ENCODE peak calls at places on chromosomes 11 and 22, in nine cellular contexts. G, X, J, R, L, B, C, P and N are unnamed samples. For H3K27me3 and H3K4me1, the result is how much of the 10 kb centered on the place peaks cover.

GRCh38 chr11:121337078-121337477 is 44.5 kb downstream of the SC5D start:
- DNase-seq in C (no peak), G (no peak), B (no peak), P (no peak), L (no peak), X (no peak), J (no peak), R (no peak), N (no peak)

GRCh38 chr22:39136317-39136716 is 16.2 kb downstream of the CBX7 start:
- DNase-seq in R (no peak), J (no peak), P (no peak), B (no peak), L (no peak), G (peak), C (no peak), X (no peak), N (no peak)

GRCh38 chr22:27065259-27065658 is 407.9 kb downstream of the MIAT start:
- DNase-seq in B (no peak), J (no peak), L (no peak), C (no peak), P (no peak), R (peak), X (no peak), G (no peak), N (no peak)

GRCh38 chr22:38026130-38027111 is 30.8 kb upstream of the PICK1 start:
- DNase-seq in B (no peak), L (no peak), X (no peak), R (no peak), G (no peak), C (no peak), J (no peak), P (no peak), N (no peak)

GRCh38 chr11:33168605-33169240 is 7.4 kb upstream of the CSTF3 start:
- DNase-seq in B (peak), J (no peak), R (no peak), C (no peak), X (no peak), L (peak), P (no peak), G (no peak), N (no peak)

GRCh38 chr11:112004389-112004788 is 20.8 kb upstream of the DLAT start:
- DNase-seq in P (no peak), G (no peak), L (no peak), B (no peak), R (peak), X (no peak), C (no peak), J (no peak), N (no peak)

GRCh38 chr11:16831281-16832192 is 93.1 kb downstream of the C11orf58 start:
- DNase-seq in X (no peak), P (no peak), G (no peak), C (no peak), R (no peak), B (peak), J (no peak), L (peak), N (no peak)

GRCh38 chr11:34915136-34916013 is 804 bp downstream of the APIP start:
- DNase-seq in C (no peak), J (no peak), G (no peak), R (no peak), L (peak), B (peak), P (peak), X (no peak), N (no peak)

GRCh38 chr11:133951484-133952198 is 5.1 kb downstream of the IGSF9B start:
- DNase-seq in J (no peak), G (no peak), L (peak), C (no peak), B (no peak), R (peak), P (no peak), X (no peak), N (no peak)

GRCh38 chr11:133953571-133953970 is 3.2 kb downstream of the IGSF9B start:
- DNase-seq in J (no peak), B (no peak), L (no peak), G (no peak), R (no peak), P (no peak), X (no peak), C (no peak), N (no peak)

GRCh38 chr11:133953999-133954398 is 2.8 kb downstream of the IGSF9B start:
- DNase-seq in R (no peak), J (no peak), X (no peak), B (no peak), P (no peak), C (no peak), G (no peak), L (no peak), N (no peak)

GRCh38 chr11:133950874-133951483 is 5.8 kb downstream of the IGSF9B start:
- DNase-seq in B (no peak), J (no peak), R (peak), X (no peak), P (no peak), G (no peak), L (no peak), C (no peak), N (no peak)

DNA sequence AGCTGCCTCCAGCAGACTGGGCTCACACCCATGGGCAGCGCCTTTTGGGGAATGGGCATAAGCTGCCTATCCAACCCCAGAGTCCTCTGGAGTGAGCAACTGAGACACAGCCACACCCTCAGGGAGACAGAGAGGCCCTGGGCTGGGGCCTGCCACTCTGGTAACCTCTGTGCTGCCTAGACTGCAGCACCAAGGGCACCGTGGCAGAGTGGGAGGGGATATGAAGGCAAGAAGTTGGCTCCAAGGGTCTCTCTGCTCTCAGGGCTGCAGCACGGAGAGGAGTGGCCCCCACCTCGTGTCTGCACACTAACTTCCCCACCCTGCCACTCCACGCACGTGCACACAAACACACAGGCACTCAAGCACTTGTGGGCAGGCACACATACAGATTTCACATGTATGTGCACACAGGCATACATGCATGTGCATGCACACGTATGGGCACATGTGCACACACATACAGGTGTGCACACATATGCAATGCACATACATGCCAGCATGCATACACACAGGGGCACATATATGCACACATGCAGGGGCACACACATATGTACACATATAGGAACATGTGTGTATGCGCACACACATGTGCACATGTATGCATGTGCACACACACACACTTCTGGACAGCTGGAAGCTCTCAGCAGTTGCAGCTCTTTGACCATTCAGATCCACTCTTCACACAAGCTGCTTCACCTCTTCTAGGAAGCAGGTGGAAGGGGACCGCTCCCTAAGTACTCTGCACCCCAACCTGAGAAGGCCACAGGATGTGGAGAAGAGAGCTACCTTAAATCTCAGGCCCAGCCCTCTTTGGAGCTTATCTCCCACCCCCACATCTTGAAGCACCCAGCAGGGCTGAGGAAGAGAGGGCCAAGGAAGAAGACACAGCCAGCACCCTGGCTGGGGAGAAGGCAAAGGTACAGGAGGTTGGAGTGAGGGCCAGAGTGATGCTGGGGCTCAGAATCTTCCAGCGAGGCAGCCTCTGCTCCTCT is 4.3 kb downstream of the IGSF9B start:
- DNase-seq in G (no peak), P (no peak), R (no peak), X (no peak), J (no peak), B (no peak), L (no peak), C (no peak), N (no peak)
- H3K27me3 ChIP-seq in G (half or more), P (under half), R (under half), X (half or more), J (half or more), B (under half), L (under half), C (under half), N (under half)

DNA sequence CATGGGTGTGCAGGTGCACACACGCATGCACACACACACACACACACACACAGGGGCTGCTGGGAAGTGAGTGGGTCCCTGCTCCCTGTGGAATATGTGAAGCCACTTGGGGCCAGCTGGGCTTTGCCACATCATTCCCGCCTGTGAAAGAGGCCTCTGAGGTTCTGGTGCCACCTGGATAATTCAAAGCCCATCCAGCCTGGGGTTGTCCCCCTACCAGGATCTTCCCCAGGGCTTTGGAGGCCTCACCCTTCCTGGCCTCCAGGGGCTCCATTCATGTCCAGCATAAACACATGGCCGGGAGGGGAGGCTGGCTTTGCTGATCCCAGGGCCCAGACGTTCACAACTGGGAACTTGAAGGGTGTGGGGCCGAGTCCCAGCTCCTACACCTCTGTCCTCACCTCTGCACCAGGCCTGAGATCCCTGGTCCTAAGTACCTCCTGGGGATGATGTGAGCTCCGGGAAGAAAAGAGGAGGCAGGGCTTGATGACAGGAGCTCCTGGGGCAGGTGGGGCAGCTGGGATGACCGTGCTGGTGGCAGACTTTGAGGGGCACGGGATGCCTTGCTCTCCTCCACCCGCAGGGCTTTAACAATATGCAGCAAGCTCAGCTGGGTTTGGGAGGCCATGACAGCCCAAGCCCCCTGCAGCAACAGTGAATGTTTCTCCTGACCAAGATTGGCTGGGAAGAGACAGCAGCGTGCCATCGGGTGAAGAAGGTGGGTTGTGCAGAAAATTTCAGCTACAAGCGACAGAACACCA is 14.2 kb downstream of the LINC01488 start:
- DNase-seq in B (no peak), P (no peak), J (no peak), X (no peak), L (no peak), C (peak), R (no peak), G (peak), N (no peak)
- H3K4me1 ChIP-seq in B (under half), P (under half), J (under half), X (under half), L (under half), C (under half), R (under half), G (under half), N (under half)

DNA sequence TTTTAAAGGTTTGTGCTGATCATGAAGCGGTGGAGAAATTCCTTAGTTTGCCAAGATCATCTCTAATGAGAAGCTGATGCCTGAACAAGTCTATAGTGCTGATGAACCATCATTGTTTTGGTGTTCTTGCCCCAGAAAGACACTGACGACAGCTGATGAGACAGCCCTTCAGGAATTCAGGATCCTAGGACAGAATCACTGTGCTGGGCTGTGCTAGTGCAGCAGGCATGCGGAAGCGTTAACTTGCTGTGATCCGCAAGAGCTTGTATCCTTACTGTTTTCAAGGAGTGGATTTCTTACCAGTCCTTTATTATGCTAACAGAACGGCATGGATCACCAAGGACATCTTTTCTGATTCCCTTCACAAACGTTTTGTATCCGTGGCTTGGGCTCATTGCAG is 104.1 kb downstream of the TBC1D22A start:
- DNase-seq in J (no peak), P (no peak), L (peak), X (peak), C (no peak), R (peak), B (peak), G (no peak), N (no peak)
- H3K27ac ChIP-seq in J (no peak), P (no peak), L (no peak), X (no peak), C (no peak), R (no peak), B (no peak), G (no peak), N (no peak)

DNA sequence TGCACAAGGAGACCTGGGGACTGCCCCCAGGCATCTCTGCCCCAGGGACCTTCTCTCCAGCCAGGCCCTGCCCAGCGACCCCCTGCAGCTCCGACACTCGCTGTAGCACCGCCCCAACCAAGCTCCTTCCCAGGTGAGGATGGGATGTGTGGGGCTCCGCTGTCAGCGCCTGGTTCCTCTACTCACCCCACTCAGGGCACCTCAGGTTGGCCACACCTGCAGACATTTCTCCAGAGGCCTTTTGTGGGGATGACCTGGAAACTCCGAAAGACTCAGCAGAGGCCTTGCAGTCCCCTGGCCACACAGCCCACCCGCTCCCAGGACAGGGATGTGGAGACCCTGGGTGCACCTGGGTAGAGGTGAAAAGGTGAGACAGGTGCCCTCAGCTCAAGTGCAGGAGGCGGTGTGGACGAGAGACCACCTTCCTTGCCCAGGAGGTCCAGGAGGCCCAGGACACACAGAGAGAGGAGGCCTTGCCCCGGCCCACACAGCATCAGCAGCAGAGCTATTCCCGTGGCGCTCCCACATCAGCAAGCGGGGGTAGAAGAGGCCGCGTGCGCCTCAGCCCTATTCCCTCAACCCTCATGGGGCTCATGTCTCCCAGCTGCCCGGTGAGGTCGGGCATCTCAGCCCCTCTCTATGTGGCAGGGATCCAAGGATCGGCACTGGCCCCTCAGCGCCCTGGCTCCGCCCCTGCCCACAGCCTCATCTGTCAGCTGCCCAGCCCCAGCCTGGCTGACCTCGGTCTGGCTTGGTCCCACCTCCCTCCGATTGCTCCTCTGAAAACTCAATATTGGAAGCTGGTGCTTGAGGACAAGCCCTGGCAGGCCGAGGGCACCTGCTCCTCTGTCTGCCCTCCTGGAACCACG is 20.9 kb downstream of the TRPM5 start:
- DNase-seq in G (no peak), X (no peak), C (no peak), J (no peak), P (no peak), R (no peak), B (no peak), L (no peak), N (no peak)
- H3K27me3 ChIP-seq in G (under half), X (under half), C (under half), J (under half), P (under half), R (under half), B (under half), L (under half), N (under half)

GRCh38 chr11:126336065-126336464 is 19.4 kb upstream of the ST3GAL4 start:
- DNase-seq in B (no peak), R (no peak), L (no peak), X (no peak), G (peak), J (no peak), C (no peak), P (no peak), N (no peak)
- H3K4me1 ChIP-seq in B (under half), R (under half), L (under half), X (under half), G (half or more), J (under half), C (under half), P (under half), N (under half)

DNA sequence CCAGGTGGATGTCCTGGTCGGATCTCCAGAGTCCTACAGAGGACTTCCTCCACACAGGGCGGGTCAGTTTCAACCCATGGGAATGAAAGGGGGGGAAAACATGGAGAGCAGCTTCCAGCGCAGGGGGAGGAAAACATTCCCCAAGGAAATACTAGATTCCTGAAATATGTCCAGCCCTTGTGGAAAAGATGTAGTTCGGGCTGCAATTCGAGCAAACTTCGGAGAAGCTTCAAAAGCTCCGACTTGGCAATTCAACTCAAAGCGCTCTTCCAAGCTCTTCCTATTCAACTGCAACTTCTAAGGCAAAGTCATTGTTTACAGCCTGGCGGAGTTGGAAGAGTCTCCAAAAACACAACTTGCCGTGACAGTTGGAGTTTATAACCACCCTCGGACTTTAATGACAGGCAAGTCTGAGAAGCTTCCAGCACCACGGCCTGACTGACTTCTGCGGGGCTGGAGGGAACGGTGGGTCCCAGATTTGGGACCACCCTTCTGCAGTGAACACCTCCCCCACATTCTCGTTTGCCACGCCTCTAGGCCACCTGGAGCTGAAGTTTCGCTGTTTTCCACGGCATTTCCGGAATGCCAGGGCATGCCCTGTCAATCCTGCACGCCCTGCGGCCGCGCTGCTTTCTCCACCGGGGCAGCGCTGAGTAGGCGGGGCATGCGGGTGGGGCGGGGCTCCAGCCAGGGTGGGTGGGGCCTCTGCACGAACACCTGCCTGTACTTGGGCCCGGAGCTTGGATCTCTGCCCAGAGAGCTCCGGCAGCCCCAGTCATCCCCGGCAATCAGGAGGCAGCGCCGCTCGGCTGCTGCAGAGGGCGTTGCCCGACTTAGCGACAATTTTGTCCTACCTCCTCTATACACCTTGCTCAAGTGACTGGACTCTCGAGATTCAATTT is 49.0 kb upstream of the BIRC3 start:
- DNase-seq in J (peak), P (peak), R (peak), L (peak), B (peak), C (peak), X (peak), G (peak), N (peak)
- H3K27ac ChIP-seq in J (peak), P (peak), R (peak), L (no peak), B (peak), C (no peak), X (peak), G (no peak), N (no peak)

GRCh38 chr11:1180171-1180570 is 22.4 kb downstream of the MUC5AC start:
- DNase-seq in G (no peak), L (no peak), X (no peak), R (no peak), J (no peak), P (no peak), B (no peak), C (peak), N (no peak)

GRCh38 chr11:1177771-1178090 is 20.0 kb downstream of the MUC5AC start:
- DNase-seq in L (no peak), G (no peak), J (no peak), B (no peak), C (no peak), P (no peak), X (no peak), R (no peak), N (no peak)

GRCh38 chr11:1178201-1178885 is 20.6 kb downstream of the MUC5AC start:
- DNase-seq in B (no peak), J (no peak), P (no peak), X (no peak), R (no peak), L (no peak), G (no peak), C (no peak), N (no peak)

GRCh38 chr11:1179641-1180040 is 21.9 kb downstream of the MUC5AC start:
- DNase-seq in G (no peak), C (peak), L (no peak), P (no peak), R (no peak), B (no peak), X (no peak), J (no peak), N (no peak)

DNA sequence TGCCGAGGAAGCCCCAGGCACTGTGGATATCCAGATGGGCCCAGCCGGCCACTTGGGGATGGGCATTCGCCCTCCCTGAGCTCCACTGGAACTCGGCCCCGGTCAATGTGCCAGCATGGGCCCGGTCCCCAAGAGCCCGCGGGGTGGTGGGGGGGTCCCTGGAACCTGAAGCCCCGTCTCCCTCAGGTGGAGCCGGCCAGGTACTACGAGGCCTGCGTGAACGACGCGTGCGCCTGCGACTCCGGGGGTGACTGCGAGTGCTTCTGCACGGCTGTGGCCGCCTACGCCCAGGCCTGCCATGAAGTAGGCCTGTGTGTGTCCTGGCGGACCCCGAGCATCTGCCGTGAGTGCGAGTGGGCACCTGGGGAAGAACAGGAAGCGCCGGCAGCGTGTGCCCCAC is 21.2 kb downstream of the MUC5AC start:
- DNase-seq in J (no peak), P (no peak), C (peak), R (no peak), X (no peak), B (no peak), G (no peak), L (no peak), N (no peak)
- H3K27me3 ChIP-seq in J (under half), P (under half), C (under half), R (under half), X (under half), B (under half), G (under half), L (under half), N (under half)